ENCODE peak calls at places on chromosomes 4 and X, in five cellular contexts. B is activated T-helper 1 cell treated with Interleukin-2 at 50 U/mL for 16 hours; Z is B cell; N is activated CD4-positive, alpha-beta T cell treated with anti-CD3 and anti-CD28 coated beads, Interleukin-2, amount 50 U/mL, for 4 hours; H is adrenal gland. S is an unnamed sample.

GRCh38 chr4:127632420-127633403 is at the start of gene INTU:
- DNase-seq in H (peak), B (no peak), N (no peak), Z (peak), S (peak)

GRCh38 chr4:66820681-66821080 is 724.6 kb downstream of the CENPC start:
- DNase-seq in H (no peak), B (no peak), N (no peak), Z (no peak), S (no peak)

GRCh38 chr4:53043096-53043495 is 181.0 kb downstream of the RASL11B start:
- DNase-seq in Z (no peak), B (no peak), H (no peak), N (no peak), S (no peak)

GRCh38 chr4:71293705-71294104 is 45.1 kb upstream of the SLC4A4 start:
- DNase-seq in H (no peak), B (no peak), Z (no peak), N (no peak), S (no peak)

GRCh38 chr4:106522839-106523238 is 154.3 kb upstream of the GIMD1 start:
- DNase-seq in H (no peak), B (no peak), Z (no peak), N (no peak), S (no peak)

GRCh38 chr4:175536852-175537453 is 275.1 kb downstream of the GPM6A start:
- DNase-seq in N (no peak), B (no peak), H (no peak), Z (peak), S (no peak)

GRCh38 chrX:31168596-31168995 is 96.8 kb upstream of the FTHL17 start:
- DNase-seq in H (no peak), N (no peak), Z (peak), B (no peak), S (no peak)

GRCh38 chr4:100009490-100009889 is 59.4 kb upstream of the H2AZ1 start:
- DNase-seq in N (no peak), H (no peak), Z (no peak), B (no peak), S (no peak)

GRCh38 chrX:13360146-13360545 is 40.3 kb upstream of the ATXN3L start:
- DNase-seq in Z (peak), B (no peak), N (no peak), H (no peak), S (no peak)

GRCh38 chr4:48290146-48290772 is 20.6 kb upstream of the TEC start:
- DNase-seq in B (no peak), H (peak), N (no peak), Z (peak), S (peak)

GRCh38 chr4:107034982-107035710 is 967 bp downstream of the DKK2 start:
- DNase-seq in H (no peak), Z (no peak), N (no peak), B (no peak), S (peak)

GRCh38 chrX:23515028-23515427 is 152.3 kb upstream of the PRDX4 start:
- DNase-seq in B (no peak), Z (no peak), N (no peak), H (no peak), S (peak)

GRCh38 chr4:141746026-141746425 is 109.6 kb downstream of the IL15 start:
- DNase-seq in N (no peak), Z (no peak), H (no peak), B (no peak), S (no peak)

GRCh38 chrX:29824176-29824906 is 391.0 kb upstream of the MAGEB2 start:
- DNase-seq in Z (no peak), N (no peak), H (no peak), B (no peak), S (no peak)

GRCh38 chrX:103878466-103879151 is 46.6 kb upstream of the RAB9B start:
- DNase-seq in B (no peak), H (no peak), N (no peak), Z (no peak), S (peak)

GRCh38 chr4:176259330-176260090 is 9.5 kb downstream of the ASB5 start:
- DNase-seq in N (no peak), Z (no peak), B (no peak), H (no peak), S (no peak)

GRCh38 chr4:182730791-182731190 is 186.4 kb downstream of the DCTD start:
- DNase-seq in Z (no peak), N (no peak), H (no peak), B (no peak), S (no peak)